ENCODE peak calls at places on chromosomes 5 and 9, in seven cellular contexts. O, W, Y, P, K, N and I are unnamed samples. For H3K4me1, the result is how much of the 10 kb centered on the place peaks cover.

GRCh38 chr5:143142596-143143435 is 260.7 kb downstream of the NR3C1 start:
- DNase-seq in O (no peak), W (peak), Y (peak), P (peak), K (no peak), N (no peak), I (peak)

GRCh38 chr5:124402144-124402581 is 344.3 kb downstream of the ZNF608 start:
- DNase-seq in O (peak), W (no peak), Y (no peak), P (peak), K (peak), N (no peak), I (peak)

GRCh38 chr5:146564036-146564762 is 48.2 kb upstream of the GPR151 start:
- DNase-seq in O (no peak), W (no peak), Y (no peak), P (no peak), K (no peak), N (no peak), I (no peak)

GRCh38 chr5:148747536-148747906 is 78.9 kb upstream of the ADRB2 start:
- DNase-seq in O (no peak), W (no peak), Y (no peak), P (no peak), K (no peak), N (no peak), I (no peak)

GRCh38 chr5:27830551-27830950 is 792.2 kb upstream of the CDH9 start:
- DNase-seq in O (peak), W (no peak), Y (no peak), P (no peak), K (no peak), N (no peak), I (no peak)

GRCh38 chr9:35904966-35905781 is 828 bp upstream of the HRCT1 start:
- DNase-seq in O (peak), W (no peak), Y (no peak), P (no peak), K (no peak), N (no peak), I (no peak)

GRCh38 chr5:61746836-61747575 is 414.9 kb downstream of the ZSWIM6 start:
- DNase-seq in O (no peak), W (no peak), Y (no peak), P (no peak), K (no peak), N (no peak), I (no peak)

GRCh38 chr9:68708089-68708488 is 3.0 kb downstream of the PIP5K1B start:
- DNase-seq in O (no peak), W (no peak), Y (no peak), P (no peak), K (no peak), N (no peak), I (no peak)

GRCh38 chr5:89282832-89283510 is 400.0 kb upstream of the MEF2C start:
- DNase-seq in O (no peak), W (no peak), Y (no peak), P (no peak), K (peak), N (no peak), I (no peak)

GRCh38 chr5:62043289-62044274 is 262.4 kb upstream of the KIF2A start:
- DNase-seq in O (no peak), W (no peak), Y (no peak), P (no peak), K (no peak), N (no peak), I (no peak)

GRCh38 chr5:40958811-40959210 is 49.5 kb downstream of the C7 start:
- DNase-seq in O (peak), W (no peak), Y (no peak), P (no peak), K (no peak), N (no peak), I (no peak)

GRCh38 chr5:158388018-158388417 is 529.1 kb upstream of the CLINT1 start:
- DNase-seq in O (no peak), W (no peak), Y (no peak), P (no peak), K (no peak), N (no peak), I (no peak)

GRCh38 chr5:83071286-83071685 is 5.9 kb downstream of the TMEM167A start:
- DNase-seq in O (no peak), W (no peak), Y (no peak), P (no peak), K (no peak), N (no peak), I (no peak)
- H3K4me1 ChIP-seq in O (under half), W (half or more), Y (under half), P (under half), K (under half), N (under half), I (under half)

DNA sequence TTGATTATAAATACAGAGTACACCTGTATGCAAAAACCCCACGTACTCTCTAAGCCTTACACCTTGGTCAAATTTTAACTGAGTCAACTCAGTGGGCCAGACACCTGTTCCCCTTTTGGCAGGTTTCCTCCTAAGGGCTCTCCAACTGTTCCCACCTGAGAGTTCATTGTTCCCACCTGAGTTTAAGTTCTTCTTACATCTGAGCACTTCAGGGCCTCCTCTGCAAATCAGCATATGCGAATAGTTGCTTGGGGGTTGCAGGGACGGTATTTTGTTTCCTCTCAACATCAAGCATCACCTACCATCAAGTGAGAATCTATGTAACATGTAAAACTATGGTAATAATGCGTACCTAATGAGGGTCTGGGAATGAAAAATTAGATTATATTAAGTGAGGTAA is 300.0 kb downstream of the PIK3R1 start:
- DNase-seq in O (no peak), W (no peak), Y (no peak), P (no peak), K (no peak), N (no peak), I (no peak)
- H3K4me3 ChIP-seq in O (no peak), W (no peak), Y (no peak), P (no peak), K (no peak), N (no peak), I (no peak)

GRCh38 chr9:136577941-136578619 is 32.2 kb upstream of the NOTCH1 start:
- DNase-seq in O (no peak), W (peak), Y (no peak), P (no peak), K (no peak), N (no peak), I (no peak)

GRCh38 chr9:136578915-136579637 is 33.2 kb upstream of the NOTCH1 start:
- DNase-seq in O (peak), W (peak), Y (no peak), P (no peak), K (no peak), N (no peak), I (no peak)

GRCh38 chr9:136575626-136576268 is 29.9 kb upstream of the NOTCH1 start:
- DNase-seq in O (no peak), W (peak), Y (no peak), P (no peak), K (no peak), N (no peak), I (no peak)

GRCh38 chr9:136576269-136576626 is 30.4 kb upstream of the NOTCH1 start:
- DNase-seq in O (peak), W (no peak), Y (no peak), P (no peak), K (no peak), N (no peak), I (no peak)

GRCh38 chr9:136578620-136578914 is 32.7 kb upstream of the NOTCH1 start:
- DNase-seq in O (no peak), W (no peak), Y (no peak), P (no peak), K (no peak), N (no peak), I (no peak)
- H3K27ac ChIP-seq in O (no peak), W (no peak), Y (no peak), P (no peak), K (no peak), N (no peak), I (no peak)

GRCh38 chr5:170273968-170274710 is 23.4 kb downstream of the LCP2 start:
- DNase-seq in O (peak), W (no peak), Y (no peak), P (no peak), K (peak), N (peak), I (no peak)
- H3K4me1 ChIP-seq in O (under half), W (under half), Y (under half), P (under half), K (under half), N (half or more), I (under half)

DNA sequence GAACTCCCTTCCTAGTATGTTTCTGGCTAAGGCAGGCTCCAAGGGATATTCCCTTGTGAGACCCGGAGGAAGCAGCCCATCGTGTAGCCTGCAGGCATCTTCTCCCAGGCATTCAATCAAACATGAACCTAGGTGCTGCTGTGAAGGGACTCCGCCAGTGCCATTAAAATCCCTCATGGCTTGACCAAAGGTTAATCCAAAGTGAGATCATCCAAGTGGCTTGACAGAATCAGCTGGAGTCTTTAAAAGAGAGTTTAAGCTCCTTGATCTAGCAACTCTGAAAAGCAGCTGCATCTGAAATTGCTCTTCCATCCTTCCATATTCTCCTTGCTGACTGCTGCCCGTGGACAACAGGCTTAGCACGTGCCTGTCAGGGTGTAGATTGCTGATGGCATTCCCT is 333.9 kb downstream of the DIRAS2 start:
- DNase-seq in O (no peak), W (no peak), Y (no peak), P (no peak), K (no peak), N (no peak), I (no peak)
- H3K4me3 ChIP-seq in O (no peak), W (no peak), Y (no peak), P (no peak), K (no peak), N (no peak), I (no peak)

DNA sequence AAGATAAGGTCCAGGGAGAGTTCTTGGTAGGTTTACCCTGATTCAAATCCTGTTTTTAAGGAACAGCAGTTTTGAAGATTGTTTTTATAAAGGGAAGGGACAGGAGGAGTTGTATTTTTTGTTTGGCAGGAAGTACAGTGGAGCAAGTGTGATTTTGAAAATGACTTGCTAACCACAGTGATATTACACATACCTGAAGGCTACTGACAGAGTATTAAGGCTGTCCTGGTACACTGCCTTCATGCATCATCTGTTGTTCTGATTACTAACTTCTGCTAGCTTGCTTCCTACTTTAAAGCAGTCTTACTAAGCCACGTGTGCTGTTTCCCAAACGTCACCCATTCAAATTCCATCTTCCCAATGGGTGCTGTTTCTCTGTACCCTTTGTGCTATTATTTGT is 559.5 kb upstream of the SGCD start:
- DNase-seq in O (no peak), W (no peak), Y (no peak), P (no peak), K (no peak), N (no peak), I (no peak)
- H3K27ac ChIP-seq in O (no peak), W (no peak), Y (no peak), P (no peak), K (no peak), N (peak), I (no peak)

GRCh38 chr5:139688712-139689413 is 40.7 kb downstream of the CXXC5 start:
- DNase-seq in O (no peak), W (no peak), Y (no peak), P (no peak), K (no peak), N (no peak), I (no peak)

GRCh38 chr5:139692148-139692547 is 44.0 kb downstream of the CXXC5 start:
- DNase-seq in O (no peak), W (no peak), Y (no peak), P (no peak), K (no peak), N (no peak), I (no peak)

GRCh38 chr5:139691275-139691629 is 43.1 kb downstream of the CXXC5 start:
- DNase-seq in O (no peak), W (no peak), Y (no peak), P (no peak), K (no peak), N (no peak), I (no peak)

GRCh38 chr5:139689631-139690384 is 41.7 kb downstream of the CXXC5 start:
- DNase-seq in O (peak), W (no peak), Y (no peak), P (no peak), K (peak), N (no peak), I (no peak)

GRCh38 chr5:139690385-139691274 is 42.5 kb downstream of the CXXC5 start:
- DNase-seq in O (no peak), W (no peak), Y (no peak), P (no peak), K (no peak), N (no peak), I (peak)
- H3K4me1 ChIP-seq in O (under half), W (half or more), Y (under half), P (under half), K (under half), N (under half), I (under half)

GRCh38 chr9:97636903-97637302 is 3.3 kb downstream of the NCBP1 start:
- DNase-seq in O (no peak), W (no peak), Y (no peak), P (no peak), K (no peak), N (no peak), I (no peak)

GRCh38 chr9:97635026-97635425 is 1.4 kb downstream of the NCBP1 start:
- DNase-seq in O (no peak), W (no peak), Y (no peak), P (no peak), K (no peak), N (no peak), I (no peak)

GRCh38 chr9:97632406-97632991 is 669 bp downstream of the TSTD2 start:
- DNase-seq in O (no peak), W (peak), Y (peak), P (peak), K (no peak), N (no peak), I (peak)

GRCh38 chr9:97632992-97633858 is at the start of the genes NCBP1 and TSTD2:
- DNase-seq in O (peak), W (peak), Y (peak), P (peak), K (peak), N (peak), I (peak)

DNA sequence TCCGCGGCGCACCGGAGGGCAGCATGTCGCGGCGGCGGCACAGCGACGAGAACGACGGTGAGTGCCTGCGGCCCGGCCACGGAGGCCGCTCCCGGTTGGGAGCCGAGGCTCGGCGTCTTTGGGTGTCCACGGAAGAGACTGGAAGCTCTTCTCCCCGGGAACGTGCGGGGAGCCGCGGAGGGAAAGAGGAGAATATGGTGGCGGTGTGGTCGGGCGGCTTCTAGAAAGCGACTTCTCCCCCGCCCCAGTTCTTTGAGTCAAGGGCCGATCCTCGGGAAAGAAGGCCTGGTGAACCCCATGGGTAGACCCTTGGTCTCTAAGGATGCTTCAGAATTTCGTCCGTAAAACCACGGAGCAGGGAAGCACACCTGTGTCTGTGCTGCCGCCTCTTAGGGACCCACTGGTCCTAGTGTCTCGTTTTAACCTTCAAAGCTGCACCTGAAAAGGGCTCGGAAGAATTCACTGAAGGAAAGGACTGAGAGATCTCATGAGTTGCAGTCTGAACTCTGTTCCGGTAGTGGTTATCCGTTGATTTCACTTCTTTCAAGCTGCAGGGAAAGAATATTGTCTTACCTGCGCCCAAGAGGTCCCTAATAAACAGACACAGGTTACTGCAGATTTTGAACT is 351 bp downstream of the NCBP1 start:
- DNase-seq in O (no peak), W (no peak), Y (no peak), P (no peak), K (peak), N (no peak), I (no peak)
- H3K4me3 ChIP-seq in O (peak), W (peak), Y (peak), P (peak), K (peak), N (peak), I (peak)